ENCODE peak calls at places on chromosomes 3 and 15, in ten cellular contexts. Z is astrocyte, V is right cardiac atrium, W is esophagus squamous epithelium, Q is heart left ventricle, J is adrenal gland, F is RWPE1, A is A673, B is coronary artery, K is ovary. U is an unnamed sample.

GRCh38 chr3:9405756-9406155 is 8.3 kb downstream of the SETD5 start:
- DNase-seq in Z (no peak), V (no peak), W (no peak), Q (no peak), J (no peak), F (no peak), A (no peak), B (no peak), K (no peak), U (no peak)

GRCh38 chr3:107082527-107082926 is 294.7 kb upstream of the CCDC54 start:
- DNase-seq in Z (no peak), V (no peak), W (no peak), Q (no peak), J (no peak), F (no peak), A (peak; percentile 72), B (no peak), K (no peak), U (no peak)

GRCh38 chr15:63019539-63020109 is 22.9 kb upstream of the TPM1 start:
- DNase-seq in Z (peak; percentile 92), V (peak; percentile 16), W (no peak), Q (no peak), J (peak; percentile 77), F (peak; percentile 92), A (no peak), B (peak; percentile 57), K (no peak), U (peak; percentile 97)

GRCh38 chr3:134231131-134231530 is 19.5 kb downstream of the RYK start:
- DNase-seq in Z (peak; percentile 25), V (no peak), W (no peak), Q (no peak), J (no peak), F (no peak), A (no peak), B (no peak), K (no peak), U (no peak)

GRCh38 chr15:58518626-58519025 is 86.8 kb downstream of the LIPC start:
- DNase-seq in Z (no peak), V (no peak), W (no peak), Q (no peak), J (no peak), F (no peak), A (no peak), B (no peak), K (no peak), U (no peak)

GRCh38 chr15:22913646-22914380 is 66.4 kb downstream of the CYFIP1 start:
- DNase-seq in Z (no peak), V (no peak), W (no peak), Q (no peak), J (no peak), F (no peak), A (no peak), B (no peak), K (no peak), U (peak; percentile 63)

GRCh38 chr3:180311242-180311641 is 274.5 kb upstream of the PEX5L start:
- DNase-seq in Z (no peak), V (no peak), W (no peak), Q (no peak), J (no peak), F (no peak), A (no peak), B (no peak), K (no peak), U (no peak)

GRCh38 chr3:52232279-52233107 is 6.5 kb downstream of the TWF2 start:
- DNase-seq in Z (no peak), V (no peak), W (no peak), Q (no peak), J (no peak), F (no peak), A (no peak), B (no peak), K (no peak), U (peak; percentile 58)

GRCh38 chr3:48013288-48013980 is 2.8 kb downstream of the MAP4 start:
- DNase-seq in Z (peak; percentile 87), V (peak; percentile 42), W (no peak), Q (peak; percentile 55), J (peak; percentile 66), F (peak; percentile 20), A (peak; percentile 31), B (no peak), K (peak; percentile 39), U (no peak)

GRCh38 chr3:48012659-48013058 is 3.6 kb downstream of the MAP4 start:
- DNase-seq in Z (no peak), V (no peak), W (no peak), Q (no peak), J (no peak), F (no peak), A (no peak), B (no peak), K (no peak), U (no peak)

GRCh38 chr3:48014358-48014757 is 1.9 kb downstream of the MAP4 start:
- DNase-seq in Z (no peak), V (no peak), W (no peak), Q (no peak), J (no peak), F (no peak), A (no peak), B (no peak), K (no peak), U (no peak)

GRCh38 chr3:48016336-48016973 is at the start of gene MAP4:
- DNase-seq in Z (no peak), V (no peak), W (no peak), Q (no peak), J (no peak), F (no peak), A (peak; percentile 66), B (no peak), K (no peak), U (no peak)

GRCh38 chr3:48015451-48016182 is 599 bp downstream of the MAP4 start:
- DNase-seq in Z (no peak), V (no peak), W (no peak), Q (no peak), J (no peak), F (no peak), A (peak; percentile 34), B (no peak), K (no peak), U (no peak)
- H3K27ac ChIP-seq in Z (peak overlapping the region; percentile 47), V (peak overlapping the region; percentile 55), W (peak overlapping the region; percentile 81), Q (peak overlapping the region; percentile 81), J (peak overlapping the region; percentile 8), F (no peak overlapping the region), A (peak overlapping the region; percentile 82), B (peak overlapping the region; percentile 35), K (peak overlapping the region; percentile 43), U (no peak overlapping the region)

GRCh38 chr15:101067660-101068522 is 148.7 kb downstream of the LRRK1 start:
- DNase-seq in Z (no peak), V (no peak), W (no peak), Q (peak; percentile 8), J (no peak), F (no peak), A (no peak), B (no peak), K (no peak), U (peak; percentile 59)
- H3K27ac ChIP-seq in Z (no peak overlapping the region), V (no peak overlapping the region), W (peak overlapping the region; percentile 78), Q (no peak overlapping the region), J (peak overlapping the region; percentile 54), F (peak overlapping the region; percentile 65), A (no peak overlapping the region), B (no peak overlapping the region), K (peak overlapping the region; percentile 70), U (no peak overlapping the region)

GRCh38 chr3:16084887-16085286 is 89.6 kb upstream of the GALNT15 start:
- DNase-seq in Z (peak; percentile 96), V (no peak), W (no peak), Q (no peak), J (no peak), F (no peak), A (no peak), B (no peak), K (no peak), U (no peak)

GRCh38 chr3:16086690-16087089 is 87.8 kb upstream of the GALNT15 start:
- DNase-seq in Z (no peak), V (no peak), W (no peak), Q (no peak), J (no peak), F (no peak), A (no peak), B (no peak), K (no peak), U (no peak)

GRCh38 chr3:16085884-16086608 is 88.4 kb upstream of the GALNT15 start:
- DNase-seq in Z (peak; percentile 59), V (peak; percentile 81), W (no peak), Q (peak; percentile 81), J (peak; percentile 37), F (no peak), A (no peak), B (no peak), K (peak; percentile 87), U (no peak)

GRCh38 chr3:16088496-16088895 is 86.0 kb upstream of the GALNT15 start:
- DNase-seq in Z (peak; percentile 66), V (no peak), W (no peak), Q (no peak), J (no peak), F (no peak), A (no peak), B (no peak), K (no peak), U (no peak)

DNA sequence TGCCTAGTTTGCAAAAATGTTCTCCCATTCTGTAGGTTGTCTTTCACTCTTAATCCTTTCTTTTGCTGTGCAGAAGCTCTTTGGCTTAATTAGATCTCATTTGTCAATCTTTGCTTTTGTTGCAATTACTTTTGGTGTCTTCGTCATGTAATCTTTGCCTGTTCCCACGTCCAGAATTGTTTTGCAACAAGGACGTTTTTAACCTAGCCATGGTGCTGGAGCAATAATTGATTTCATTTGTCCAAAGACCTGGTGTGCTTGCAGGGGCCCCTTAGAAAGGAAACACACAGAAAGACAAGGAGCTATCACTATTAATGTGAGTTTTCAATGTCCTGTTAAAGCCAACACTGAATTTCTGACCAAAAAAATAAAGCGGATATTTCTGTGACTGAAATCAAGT is 89.1 kb upstream of the GALNT15 start:
- DNase-seq in Z (no peak), V (no peak), W (no peak), Q (no peak), J (no peak), F (no peak), A (no peak), B (no peak), K (no peak), U (no peak)
- H3K27ac ChIP-seq in Z (peak overlapping the region; percentile 71), V (peak overlapping the region; percentile 26), W (peak overlapping the region; percentile 56), Q (peak overlapping the region; percentile 34), J (no peak overlapping the region), F (no peak overlapping the region), A (no peak overlapping the region), B (no peak overlapping the region), K (peak overlapping the region; percentile 56), U (no peak overlapping the region)

GRCh38 chr15:34855893-34856292 is 60.5 kb upstream of the ACTC1 start:
- DNase-seq in Z (peak; percentile 37), V (no peak), W (no peak), Q (peak; percentile 30), J (peak; percentile 50), F (peak; percentile 13), A (no peak), B (no peak), K (no peak), U (no peak)

GRCh38 chr15:34855397-34855796 is 60.0 kb upstream of the ACTC1 start:
- DNase-seq in Z (peak; percentile 76), V (no peak), W (no peak), Q (no peak), J (no peak), F (peak; percentile 13), A (peak; percentile 54), B (no peak), K (no peak), U (no peak)

GRCh38 chr15:34851007-34851406 is 55.7 kb upstream of the ACTC1 start:
- DNase-seq in Z (no peak), V (no peak), W (no peak), Q (no peak), J (no peak), F (no peak), A (no peak), B (no peak), K (no peak), U (no peak)

GRCh38 chr15:34851751-34852150 is 56.4 kb upstream of the ACTC1 start:
- DNase-seq in Z (no peak), V (no peak), W (no peak), Q (no peak), J (no peak), F (no peak), A (peak; percentile 22), B (no peak), K (no peak), U (no peak)

DNA sequence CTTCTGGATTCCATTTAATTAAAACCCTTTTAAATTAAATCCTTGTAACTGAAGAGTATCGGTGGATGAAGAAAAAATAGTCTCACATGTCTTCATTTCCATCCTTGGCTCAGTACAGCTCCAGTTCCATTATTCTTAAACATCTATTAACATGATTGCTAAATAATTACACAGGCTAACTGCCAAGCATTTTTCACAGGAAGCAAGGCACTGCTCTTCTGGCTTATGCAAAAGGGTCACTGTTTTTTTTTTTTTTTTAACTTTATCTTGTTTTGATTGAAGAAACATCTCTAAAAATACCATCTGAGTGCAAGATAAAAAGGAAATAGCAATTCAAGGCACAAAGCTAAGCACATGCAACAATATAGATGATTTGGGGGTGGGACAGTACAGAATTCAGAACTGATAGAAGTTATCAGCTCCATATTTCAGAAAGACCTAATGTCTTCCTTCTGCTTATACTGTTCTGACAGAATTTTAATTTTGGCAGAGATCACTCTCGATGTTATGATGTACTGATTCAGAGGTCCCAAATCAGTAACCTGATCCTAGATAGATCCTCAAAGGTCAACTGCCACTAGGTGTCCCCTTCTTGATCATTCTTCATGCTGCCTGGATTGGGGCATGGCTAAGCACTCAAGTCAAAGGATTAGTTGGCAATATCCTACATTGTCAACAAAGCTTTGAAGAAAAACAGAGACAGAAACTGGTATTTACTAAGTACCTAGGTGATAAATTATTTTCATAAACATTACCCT is 57.8 kb upstream of the ACTC1 start:
- DNase-seq in Z (peak; percentile 30), V (no peak), W (no peak), Q (no peak), J (no peak), F (no peak), A (peak; percentile 63), B (no peak), K (no peak), U (no peak)
- H3K27ac ChIP-seq in Z (no peak overlapping the region), V (no peak overlapping the region), W (no peak overlapping the region), Q (no peak overlapping the region), J (peak overlapping the region; percentile 11), F (no peak overlapping the region), A (peak overlapping the region; percentile 18), B (no peak overlapping the region), K (no peak overlapping the region), U (no peak overlapping the region)